ENCODE peak calls at places on chromosome 18, in four cellular contexts. One of them, this sample, is unnamed. For H3K27me3 and H3K9me3, the result is how much of the 10 kb centered on the place peaks cover.

GRCh38 chr18:26085056-26085455 is 5.4 kb downstream of the SS18 start:
- DNase-seq in right lobe of liver: no peak
- DNase-seq in small intestine: no peak
- DNase-seq in colonic mucosa: no peak
- DNase-seq in this sample: no peak

GRCh38 chr18:77209587-77209986 is 40.1 kb upstream of the GALR1 start:
- DNase-seq in right lobe of liver: no peak
- DNase-seq in small intestine: no peak
- DNase-seq in colonic mucosa: no peak
- DNase-seq in this sample: no peak

GRCh38 chr18:3332376-3332775 is 70.4 kb downstream of the MYL12B start:
- DNase-seq in right lobe of liver: no peak
- DNase-seq in small intestine: no peak
- DNase-seq in colonic mucosa: no peak
- DNase-seq in this sample: no peak

GRCh38 chr18:48306838-48307237 is 102.3 kb downstream of the ZBTB7C start:
- DNase-seq in right lobe of liver: no peak
- DNase-seq in small intestine: no peak
- DNase-seq in colonic mucosa: no peak
- DNase-seq in this sample: no peak

GRCh38 chr18:12086249-12086648 is 7.4 kb upstream of the ANKRD62 start:
- DNase-seq in right lobe of liver: peak
- DNase-seq in small intestine: peak
- DNase-seq in colonic mucosa: peak
- DNase-seq in this sample: no peak

GRCh38 chr18:12599543-12599942 is 58.4 kb downstream of the SPIRE1 start:
- DNase-seq in right lobe of liver: no peak
- DNase-seq in small intestine: no peak
- DNase-seq in colonic mucosa: no peak
- DNase-seq in this sample: no peak

GRCh38 chr18:56168049-56168781 is 470.2 kb downstream of the TXNL1 start:
- DNase-seq in right lobe of liver: no peak
- DNase-seq in small intestine: peak
- DNase-seq in colonic mucosa: no peak
- DNase-seq in this sample: no peak

GRCh38 chr18:47209166-47209565 is 33.0 kb upstream of the IER3IP1 start:
- DNase-seq in right lobe of liver: no peak
- DNase-seq in small intestine: no peak
- DNase-seq in colonic mucosa: no peak
- DNase-seq in this sample: no peak

GRCh38 chr18:67410075-67410474 is 106.4 kb downstream of the DSEL start:
- DNase-seq in right lobe of liver: no peak
- DNase-seq in small intestine: no peak
- DNase-seq in colonic mucosa: no peak
- DNase-seq in this sample: no peak

GRCh38 chr18:12703714-12704113 is 872 bp downstream of the PSMG2 start:
- DNase-seq in right lobe of liver: no peak
- DNase-seq in small intestine: no peak
- DNase-seq in colonic mucosa: no peak
- DNase-seq in this sample: no peak

GRCh38 chr18:26215247-26215970 is 10.8 kb upstream of the TAF4B start:
- DNase-seq in right lobe of liver: no peak
- DNase-seq in small intestine: no peak
- DNase-seq in colonic mucosa: no peak
- DNase-seq in this sample: no peak

GRCh38 chr18:65906621-65907034 is 155.8 kb downstream of the CDH7 start:
- DNase-seq in right lobe of liver: no peak
- DNase-seq in small intestine: peak
- DNase-seq in colonic mucosa: peak
- DNase-seq in this sample: peak

GRCh38 chr18:76658627-76659026 is 163.6 kb upstream of the ZNF516 start:
- DNase-seq in right lobe of liver: no peak
- DNase-seq in small intestine: no peak
- DNase-seq in colonic mucosa: no peak
- DNase-seq in this sample: no peak

GRCh38 chr18:26440644-26441043 is 107.7 kb downstream of the KCTD1 start:
- DNase-seq in right lobe of liver: no peak
- DNase-seq in small intestine: no peak
- DNase-seq in colonic mucosa: no peak
- DNase-seq in this sample: no peak

GRCh38 chr18:13526519-13526918 is 199.8 kb downstream of the FAM210A start:
- DNase-seq in right lobe of liver: no peak
- DNase-seq in small intestine: no peak
- DNase-seq in colonic mucosa: no peak
- DNase-seq in this sample: no peak

DNA sequence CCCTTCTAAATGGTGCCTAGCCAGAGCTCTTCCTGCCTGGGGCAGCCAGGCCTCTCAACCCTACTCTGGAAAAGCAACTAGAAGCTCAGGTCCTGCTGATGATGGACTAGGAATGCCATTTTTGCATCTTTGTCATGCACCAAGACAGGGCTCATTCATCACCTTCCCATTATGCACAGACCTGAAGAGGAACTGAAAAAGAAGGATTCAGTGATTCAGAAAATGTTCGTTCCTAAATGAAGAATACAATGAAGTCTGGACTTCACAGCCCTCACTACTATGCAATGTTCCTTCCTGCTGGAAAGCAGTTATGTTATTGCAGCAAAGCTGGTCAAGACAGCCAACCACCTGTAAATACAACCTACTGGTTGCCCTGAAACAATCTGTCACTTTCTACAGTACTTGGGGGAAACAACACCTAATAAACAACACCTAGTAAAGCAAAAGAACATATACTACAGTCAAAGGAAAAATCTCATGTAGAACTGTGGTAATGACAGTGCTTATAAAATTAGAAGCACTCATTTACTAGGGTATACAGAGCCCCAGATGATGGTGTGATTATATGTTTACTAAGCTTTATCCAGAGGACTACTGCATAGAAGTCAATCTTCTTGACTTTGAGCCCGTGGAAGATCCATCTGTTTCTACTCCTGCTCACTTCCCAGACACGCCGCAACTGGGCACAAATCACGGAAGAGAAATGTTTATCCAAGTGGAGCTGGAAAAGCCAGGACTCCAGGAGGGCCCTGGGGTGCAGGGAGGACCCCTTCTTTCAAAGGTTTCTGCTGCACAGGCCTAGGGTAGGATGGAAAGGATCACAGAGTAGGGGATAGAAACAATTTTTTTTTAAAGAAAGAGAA is 103.1 kb upstream of the THOC1 start:
- DNase-seq in right lobe of liver: no peak
- DNase-seq in small intestine: no peak
- DNase-seq in colonic mucosa: no peak
- DNase-seq in this sample: no peak
- H3K27me3 ChIP-seq in right lobe of liver: under half
- H3K27me3 ChIP-seq in small intestine: under half
- H3K27me3 ChIP-seq in colonic mucosa: under half
- H3K27me3 ChIP-seq in this sample: under half

GRCh38 chr18:59898093-59898492 is 1.7 kb upstream of the PMAIP1 start:
- DNase-seq in right lobe of liver: no peak
- DNase-seq in small intestine: no peak
- DNase-seq in colonic mucosa: no peak
- DNase-seq in this sample: no peak
- H3K4me3 ChIP-seq in right lobe of liver: no peak
- H3K4me3 ChIP-seq in small intestine: no peak
- H3K4me3 ChIP-seq in colonic mucosa: no peak
- H3K4me3 ChIP-seq in this sample: no peak

GRCh38 chr18:4599312-4599711 is 144.2 kb upstream of the DLGAP1 start:
- DNase-seq in right lobe of liver: no peak
- DNase-seq in small intestine: no peak
- DNase-seq in colonic mucosa: no peak
- DNase-seq in this sample: peak
- H3K9me3 ChIP-seq in right lobe of liver: under half
- H3K9me3 ChIP-seq in small intestine: under half
- H3K9me3 ChIP-seq in colonic mucosa: under half
- H3K9me3 ChIP-seq in this sample: under half

GRCh38 chr18:59279193-59279592 is 5.9 kb upstream of the RAX start:
- DNase-seq in right lobe of liver: no peak
- DNase-seq in small intestine: no peak
- DNase-seq in colonic mucosa: no peak
- DNase-seq in this sample: no peak
- H3K27me3 ChIP-seq in right lobe of liver: under half
- H3K27me3 ChIP-seq in small intestine: under half
- H3K27me3 ChIP-seq in colonic mucosa: under half
- H3K27me3 ChIP-seq in this sample: under half

GRCh38 chr18:63155910-63156773 is 163.4 kb downstream of the BCL2 start:
- DNase-seq in right lobe of liver: no peak
- DNase-seq in small intestine: peak
- DNase-seq in colonic mucosa: no peak
- DNase-seq in this sample: no peak
- H3K4me3 ChIP-seq in right lobe of liver: no peak
- H3K4me3 ChIP-seq in small intestine: no peak
- H3K4me3 ChIP-seq in colonic mucosa: no peak
- H3K4me3 ChIP-seq in this sample: no peak

GRCh38 chr18:14927701-14928100 is 179.7 kb downstream of the ANKRD30B start:
- DNase-seq in right lobe of liver: no peak
- DNase-seq in small intestine: no peak
- DNase-seq in colonic mucosa: no peak
- DNase-seq in this sample: no peak
- H3K9me3 ChIP-seq in right lobe of liver: under half
- H3K9me3 ChIP-seq in small intestine: under half
- H3K9me3 ChIP-seq in colonic mucosa: under half
- H3K9me3 ChIP-seq in this sample: under half

This sample was measured in Caco-2.